ENCODE peak calls at places on chromosomes 16 and 17, in ten cellular contexts. One of them, this sample, is unnamed.
A peak's percentile ranks its signal among the peaks of the same experiment; 100 is the strongest.

GRCh38 chr16:51531271-51531670 is 380.2 kb upstream of the SALL1 start:
- DNase-seq in AG10803: no peak
- DNase-seq in GF-D8: no peak
- DNase-seq in ELR: no peak
- DNase-seq in RPMI8226: peak; percentile 51
- DNase-seq in caudate nucleus: no peak
- DNase-seq in NCI-H1417: no peak
- DNase-seq in IMR-90: no peak
- DNase-seq in H54: no peak
- DNase-seq in NCI-H146: no peak
- DNase-seq in this sample: no peak

GRCh38 chr17:30332057-30332542 is 1.8 kb downstream of the TMIGD1 start:
- DNase-seq in AG10803: peak; percentile 17
- DNase-seq in GF-D8: no peak
- DNase-seq in ELR: peak; percentile 92
- DNase-seq in RPMI8226: no peak
- DNase-seq in caudate nucleus: no peak
- DNase-seq in NCI-H1417: no peak
- DNase-seq in IMR-90: peak; percentile 92
- DNase-seq in H54: no peak
- DNase-seq in NCI-H146: no peak
- DNase-seq in this sample: no peak

GRCh38 chr17:46063239-46063638 is 64.2 kb downstream of the STH start:
- DNase-seq in AG10803: peak; percentile 89
- DNase-seq in GF-D8: no peak
- DNase-seq in ELR: peak; percentile 94
- DNase-seq in RPMI8226: no peak
- DNase-seq in caudate nucleus: no peak
- DNase-seq in NCI-H1417: no peak
- DNase-seq in IMR-90: peak; percentile 82
- DNase-seq in H54: peak; percentile 49
- DNase-seq in NCI-H146: no peak
- DNase-seq in this sample: peak; percentile 27

GRCh38 chr17:7988750-7989178 is 13.7 kb upstream of the GUCY2D start:
- DNase-seq in AG10803: peak; percentile 82
- DNase-seq in GF-D8: peak; percentile 36
- DNase-seq in ELR: peak; percentile 91
- DNase-seq in RPMI8226: peak; percentile 84
- DNase-seq in caudate nucleus: no peak
- DNase-seq in NCI-H1417: peak; percentile 51
- DNase-seq in IMR-90: peak; percentile 86
- DNase-seq in H54: no peak
- DNase-seq in NCI-H146: peak; percentile 74
- DNase-seq in this sample: peak; percentile 63

GRCh38 chr17:42617956-42618431 is 8.5 kb downstream of the TUBG1 start:
- DNase-seq in AG10803: no peak
- DNase-seq in GF-D8: no peak
- DNase-seq in ELR: no peak
- DNase-seq in RPMI8226: peak; percentile 86
- DNase-seq in caudate nucleus: no peak
- DNase-seq in NCI-H1417: no peak
- DNase-seq in IMR-90: no peak
- DNase-seq in H54: no peak
- DNase-seq in NCI-H146: no peak
- DNase-seq in this sample: no peak

GRCh38 chr16:50941651-50942050 is 199.8 kb downstream of the CYLD start:
- DNase-seq in AG10803: no peak
- DNase-seq in GF-D8: no peak
- DNase-seq in ELR: no peak
- DNase-seq in RPMI8226: no peak
- DNase-seq in caudate nucleus: no peak
- DNase-seq in NCI-H1417: no peak
- DNase-seq in IMR-90: no peak
- DNase-seq in H54: no peak
- DNase-seq in NCI-H146: no peak
- DNase-seq in this sample: no peak

GRCh38 chr17:62727916-62728672 is 80.0 kb downstream of the MARCHF10 start:
- DNase-seq in AG10803: no peak
- DNase-seq in GF-D8: no peak
- DNase-seq in ELR: no peak
- DNase-seq in RPMI8226: no peak
- DNase-seq in caudate nucleus: no peak
- DNase-seq in NCI-H1417: no peak
- DNase-seq in IMR-90: no peak
- DNase-seq in H54: no peak
- DNase-seq in NCI-H146: peak; percentile 26
- DNase-seq in this sample: no peak

GRCh38 chr17:81034779-81035388 is at the start of gene BAIAP2:
- DNase-seq in AG10803: peak; percentile 91
- DNase-seq in GF-D8: peak; percentile 80
- DNase-seq in ELR: peak; percentile 96
- DNase-seq in RPMI8226: peak; percentile 98
- DNase-seq in caudate nucleus: peak; percentile 97
- DNase-seq in NCI-H1417: peak; percentile 89
- DNase-seq in IMR-90: peak; percentile 90
- DNase-seq in H54: peak; percentile 99
- DNase-seq in NCI-H146: peak; percentile 96
- DNase-seq in this sample: peak; percentile 97

GRCh38 chr16:51359141-51359960 is 208.3 kb upstream of the SALL1 start:
- DNase-seq in AG10803: peak; percentile 11
- DNase-seq in GF-D8: no peak
- DNase-seq in ELR: no peak
- DNase-seq in RPMI8226: no peak
- DNase-seq in caudate nucleus: peak; percentile 73
- DNase-seq in NCI-H1417: no peak
- DNase-seq in IMR-90: peak; percentile 5
- DNase-seq in H54: no peak
- DNase-seq in NCI-H146: no peak
- DNase-seq in this sample: no peak

GRCh38 chr17:725084-725483 is 7.3 kb upstream of the TLCD3A start:
- DNase-seq in AG10803: no peak
- DNase-seq in GF-D8: no peak
- DNase-seq in ELR: no peak
- DNase-seq in RPMI8226: no peak
- DNase-seq in caudate nucleus: no peak
- DNase-seq in NCI-H1417: no peak
- DNase-seq in IMR-90: no peak
- DNase-seq in H54: no peak
- DNase-seq in NCI-H146: no peak
- DNase-seq in this sample: no peak

GRCh38 chr17:75404223-75404738 is 1.2 kb downstream of the GRB2 start:
- DNase-seq in AG10803: peak; percentile 79
- DNase-seq in GF-D8: peak; percentile 70
- DNase-seq in ELR: peak; percentile 93
- DNase-seq in RPMI8226: peak; percentile 69
- DNase-seq in caudate nucleus: peak; percentile 14
- DNase-seq in NCI-H1417: peak; percentile 58
- DNase-seq in IMR-90: peak; percentile 83
- DNase-seq in H54: peak; percentile 61
- DNase-seq in NCI-H146: peak; percentile 60
- DNase-seq in this sample: peak; percentile 78

GRCh38 chr16:14150796-14151195 is 79.7 kb downstream of the MRTFB start:
- DNase-seq in AG10803: no peak
- DNase-seq in GF-D8: no peak
- DNase-seq in ELR: no peak
- DNase-seq in RPMI8226: no peak
- DNase-seq in caudate nucleus: no peak
- DNase-seq in NCI-H1417: no peak
- DNase-seq in IMR-90: no peak
- DNase-seq in H54: no peak
- DNase-seq in NCI-H146: no peak
- DNase-seq in this sample: no peak

GRCh38 chr17:75610103-75610984 is 22.7 kb downstream of the MYO15B start:
- DNase-seq in AG10803: no peak
- DNase-seq in GF-D8: no peak
- DNase-seq in ELR: no peak
- DNase-seq in RPMI8226: no peak
- DNase-seq in caudate nucleus: no peak
- DNase-seq in NCI-H1417: no peak
- DNase-seq in IMR-90: no peak
- DNase-seq in H54: peak; percentile 96
- DNase-seq in NCI-H146: no peak
- DNase-seq in this sample: no peak

GRCh38 chr17:39171933-39172332 is 6.0 kb upstream of the ARL5C start:
- DNase-seq in AG10803: no peak
- DNase-seq in GF-D8: no peak
- DNase-seq in ELR: no peak
- DNase-seq in RPMI8226: peak; percentile 68
- DNase-seq in caudate nucleus: no peak
- DNase-seq in NCI-H1417: no peak
- DNase-seq in IMR-90: no peak
- DNase-seq in H54: no peak
- DNase-seq in NCI-H146: no peak
- DNase-seq in this sample: no peak

GRCh38 chr16:75073551-75074414 is 42.8 kb downstream of the LDHD start:
- DNase-seq in AG10803: no peak
- DNase-seq in GF-D8: no peak
- DNase-seq in ELR: no peak
- DNase-seq in RPMI8226: no peak
- DNase-seq in caudate nucleus: no peak
- DNase-seq in NCI-H1417: no peak
- DNase-seq in IMR-90: no peak
- DNase-seq in H54: no peak
- DNase-seq in NCI-H146: no peak
- DNase-seq in this sample: no peak

GRCh38 chr17:8091033-8091687 is 3.6 kb upstream of the ALOX12B start:
- DNase-seq in AG10803: no peak
- DNase-seq in GF-D8: no peak
- DNase-seq in ELR: no peak
- DNase-seq in RPMI8226: no peak
- DNase-seq in caudate nucleus: no peak
- DNase-seq in NCI-H1417: no peak
- DNase-seq in IMR-90: no peak
- DNase-seq in H54: no peak
- DNase-seq in NCI-H146: no peak
- DNase-seq in this sample: peak; percentile 18

GRCh38 chr17:4712526-4712925 is 2.1 kb downstream of the ARRB2 start:
- DNase-seq in AG10803: no peak
- DNase-seq in GF-D8: no peak
- DNase-seq in ELR: no peak
- DNase-seq in RPMI8226: no peak
- DNase-seq in caudate nucleus: no peak
- DNase-seq in NCI-H1417: no peak
- DNase-seq in IMR-90: no peak
- DNase-seq in H54: no peak
- DNase-seq in NCI-H146: no peak
- DNase-seq in this sample: no peak

GRCh38 chr16:86758932-86759331 is 180.6 kb downstream of the FOXL1 start:
- DNase-seq in AG10803: no peak
- DNase-seq in GF-D8: no peak
- DNase-seq in ELR: no peak
- DNase-seq in RPMI8226: no peak
- DNase-seq in caudate nucleus: no peak
- DNase-seq in NCI-H1417: no peak
- DNase-seq in IMR-90: no peak
- DNase-seq in H54: no peak
- DNase-seq in NCI-H146: no peak
- DNase-seq in this sample: no peak

GRCh38 chr17:64984776-64985521 is 65.7 kb upstream of the LRRC37A3 start:
- DNase-seq in AG10803: peak; percentile 62
- DNase-seq in GF-D8: peak; percentile 53
- DNase-seq in ELR: peak; percentile 62
- DNase-seq in RPMI8226: no peak
- DNase-seq in caudate nucleus: no peak
- DNase-seq in NCI-H1417: no peak
- DNase-seq in IMR-90: peak; percentile 23
- DNase-seq in H54: no peak
- DNase-seq in NCI-H146: no peak
- DNase-seq in this sample: no peak

This sample was measured in Daoy.